ENCODE peak calls at places on chromosomes 4 and X, in four cellular contexts. One of them, this sample, is unnamed.
A peak's percentile ranks its signal among the peaks of the same experiment; 100 is the strongest.

GRCh38 chr4:5827108-5828004 is 65.5 kb downstream of the CRMP1 start:
- DNase-seq in ovary: no peak
- DNase-seq in sigmoid colon: no peak
- DNase-seq in SK-N-SH: no peak
- DNase-seq in this sample: no peak

GRCh38 chr4:67152976-67153375 is 392.3 kb downstream of the CENPC start:
- DNase-seq in ovary: no peak
- DNase-seq in SK-N-SH: no peak
- DNase-seq in sigmoid colon: no peak
- DNase-seq in this sample: no peak

GRCh38 chrX:101164766-101165590 is 54.6 kb upstream of the DRP2 start:
- DNase-seq in ovary: no peak
- DNase-seq in sigmoid colon: no peak
- DNase-seq in SK-N-SH: no peak
- DNase-seq in this sample: no peak

GRCh38 chrX:9995855-9996339 is 28.7 kb downstream of the CLDN34 start:
- DNase-seq in SK-N-SH: peak; percentile 83
- DNase-seq in ovary: peak; percentile 88
- DNase-seq in sigmoid colon: peak; percentile 92
- DNase-seq in this sample: peak; percentile 93

GRCh38 chr4:95410387-95411005 is 138.3 kb downstream of the UNC5C start:
- DNase-seq in sigmoid colon: no peak
- DNase-seq in ovary: no peak
- DNase-seq in SK-N-SH: no peak
- DNase-seq in this sample: no peak

GRCh38 chr4:17758459-17758858 is 23.0 kb downstream of the FAM184B start:
- DNase-seq in sigmoid colon: no peak
- DNase-seq in SK-N-SH: no peak
- DNase-seq in ovary: no peak
- DNase-seq in this sample: no peak

GRCh38 chrX:78801522-78801921 is 54.0 kb downstream of the LPAR4 start:
- DNase-seq in sigmoid colon: no peak
- DNase-seq in ovary: no peak
- DNase-seq in SK-N-SH: no peak
- DNase-seq in this sample: no peak

GRCh38 chr4:169619518-169619957 is 840 bp upstream of the CLCN3 start:
- DNase-seq in ovary: no peak
- DNase-seq in sigmoid colon: no peak
- DNase-seq in SK-N-SH: peak; percentile 42
- DNase-seq in this sample: no peak

GRCh38 chr4:8478801-8479744 is 38.5 kb downstream of the TRMT44 start:
- DNase-seq in SK-N-SH: no peak
- DNase-seq in sigmoid colon: no peak
- DNase-seq in ovary: no peak
- DNase-seq in this sample: peak; percentile 58

GRCh38 chr4:150257338-150257737 is 179.1 kb downstream of the DCLK2 start:
- DNase-seq in SK-N-SH: no peak
- DNase-seq in sigmoid colon: no peak
- DNase-seq in ovary: no peak
- DNase-seq in this sample: no peak

GRCh38 chr4:176565044-176565443 is 227.7 kb downstream of the VEGFC start:
- DNase-seq in sigmoid colon: no peak
- DNase-seq in SK-N-SH: no peak
- DNase-seq in ovary: no peak
- DNase-seq in this sample: no peak

GRCh38 chr4:77035153-77035552 is 40.6 kb downstream of the CCNI start:
- DNase-seq in ovary: no peak
- DNase-seq in sigmoid colon: no peak
- DNase-seq in SK-N-SH: no peak
- DNase-seq in this sample: no peak

GRCh38 chr4:77040265-77040664 is 35.5 kb downstream of the CCNI start:
- DNase-seq in sigmoid colon: no peak
- DNase-seq in ovary: no peak
- DNase-seq in SK-N-SH: no peak
- DNase-seq in this sample: no peak

GRCh38 chr4:77037736-77038135 is 38.1 kb downstream of the CCNI start:
- DNase-seq in sigmoid colon: no peak
- DNase-seq in ovary: no peak
- DNase-seq in SK-N-SH: no peak
- DNase-seq in this sample: no peak

GRCh38 chr4:77031544-77031943 is 44.2 kb downstream of the CCNI start:
- DNase-seq in SK-N-SH: no peak
- DNase-seq in ovary: no peak
- DNase-seq in sigmoid colon: no peak
- DNase-seq in this sample: no peak

GRCh38 chr4:77036206-77036605 is 39.6 kb downstream of the CCNI start:
- DNase-seq in sigmoid colon: no peak
- DNase-seq in SK-N-SH: no peak
- DNase-seq in ovary: no peak
- DNase-seq in this sample: no peak
- H3K4me1 ChIP-seq in sigmoid colon: no peaks in the 10 kb centered on the region
- H3K4me1 ChIP-seq in SK-N-SH: no peaks in the 10 kb centered on the region
- H3K4me1 ChIP-seq in ovary: no peaks in the 10 kb centered on the region
- H3K4me1 ChIP-seq in this sample: no peaks in the 10 kb centered on the region

GRCh38 chr4:33998204-33998603 is 2246.1 kb downstream of the ARAP2 start:
- DNase-seq in SK-N-SH: no peak
- DNase-seq in ovary: no peak
- DNase-seq in sigmoid colon: no peak
- DNase-seq in this sample: no peak

GRCh38 chr4:33996075-33996718 is 2248.1 kb downstream of the ARAP2 start:
- DNase-seq in SK-N-SH: no peak
- DNase-seq in sigmoid colon: no peak
- DNase-seq in ovary: no peak
- DNase-seq in this sample: no peak
- TF ChIP-seq EP300 in SK-N-SH: no peak
- TF ChIP-seq EP300 in sigmoid colon: no peak
- TF ChIP-seq EP300 in ovary: no peak
- TF ChIP-seq EP300 in this sample: no peak

GRCh38 chrX:131393426-131393825 is 104.3 kb upstream of the IGSF1 start:
- DNase-seq in ovary: no peak
- DNase-seq in SK-N-SH: no peak
- DNase-seq in sigmoid colon: no peak
- DNase-seq in this sample: peak; percentile 34
- H3K4me1 ChIP-seq in ovary: no peaks in the 10 kb centered on the region
- H3K4me1 ChIP-seq in SK-N-SH: no peaks in the 10 kb centered on the region
- H3K4me1 ChIP-seq in sigmoid colon: no peaks in the 10 kb centered on the region
- H3K4me1 ChIP-seq in this sample: no peaks in the 10 kb centered on the region

GRCh38 chr4:39860804-39861203 is 116.9 kb downstream of the PDS5A start:
- DNase-seq in SK-N-SH: no peak
- DNase-seq in sigmoid colon: no peak
- DNase-seq in ovary: no peak
- DNase-seq in this sample: no peak

GRCh38 chr4:39850727-39851126 is 127.0 kb downstream of the PDS5A start:
- DNase-seq in ovary: no peak
- DNase-seq in sigmoid colon: no peak
- DNase-seq in SK-N-SH: no peak
- DNase-seq in this sample: no peak

DNA sequence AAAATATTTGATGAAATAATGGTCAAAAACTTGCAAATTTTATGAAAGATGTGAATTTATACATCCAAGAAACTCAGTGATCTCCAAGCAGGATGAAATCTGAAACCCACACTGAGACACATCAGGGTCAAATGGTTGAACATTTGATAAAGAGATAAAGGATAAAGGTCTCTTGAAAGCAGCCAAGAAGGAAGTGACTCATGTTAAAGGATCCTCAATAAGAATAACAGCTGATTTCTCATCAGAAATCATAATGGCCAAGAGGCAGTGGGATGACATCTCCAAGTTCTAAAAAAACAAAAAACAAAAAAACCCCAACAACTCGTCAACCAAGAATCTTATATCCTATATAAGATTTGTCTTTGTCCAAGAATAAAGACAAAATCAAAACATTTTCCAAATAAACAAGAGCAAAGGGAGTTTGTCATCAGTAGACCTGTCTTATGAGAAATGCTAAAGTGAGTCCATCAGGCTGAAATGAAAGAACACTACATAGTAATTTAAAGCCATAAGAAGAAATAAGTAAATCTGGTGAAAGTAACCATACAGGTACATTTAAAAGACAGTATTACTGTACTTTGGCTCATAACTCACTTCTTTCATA is 121.7 kb downstream of the PDS5A start:
- DNase-seq in ovary: no peak
- DNase-seq in sigmoid colon: no peak
- DNase-seq in SK-N-SH: no peak
- DNase-seq in this sample: no peak
- TF ChIP-seq EP300 in ovary: no peak
- TF ChIP-seq EP300 in sigmoid colon: no peak
- TF ChIP-seq EP300 in SK-N-SH: no peak
- TF ChIP-seq EP300 in this sample: no peak

GRCh38 chr4:40196724-40197281 is at the start of gene RHOH:
- DNase-seq in ovary: no peak
- DNase-seq in sigmoid colon: no peak
- DNase-seq in SK-N-SH: no peak
- DNase-seq in this sample: no peak
- H3K4me1 ChIP-seq in ovary: peaks cover 2% of the 10 kb centered on the region
- H3K4me1 ChIP-seq in sigmoid colon: no peaks in the 10 kb centered on the region
- H3K4me1 ChIP-seq in SK-N-SH: peaks cover 7% of the 10 kb centered on the region
- H3K4me1 ChIP-seq in this sample: no peaks in the 10 kb centered on the region

GRCh38 chrX:41457618-41458192 is 10.6 kb downstream of the NYX start:
- DNase-seq in sigmoid colon: peak; percentile 39
- DNase-seq in SK-N-SH: no peak
- DNase-seq in ovary: no peak
- DNase-seq in this sample: no peak

GRCh38 chrX:41459714-41460113 is 12.6 kb downstream of the NYX start:
- DNase-seq in ovary: no peak
- DNase-seq in sigmoid colon: no peak
- DNase-seq in SK-N-SH: no peak
- DNase-seq in this sample: no peak
- TF ChIP-seq EP300 in ovary: no peak
- TF ChIP-seq EP300 in sigmoid colon: no peak
- TF ChIP-seq EP300 in SK-N-SH: no peak
- TF ChIP-seq EP300 in this sample: no peak

DNA sequence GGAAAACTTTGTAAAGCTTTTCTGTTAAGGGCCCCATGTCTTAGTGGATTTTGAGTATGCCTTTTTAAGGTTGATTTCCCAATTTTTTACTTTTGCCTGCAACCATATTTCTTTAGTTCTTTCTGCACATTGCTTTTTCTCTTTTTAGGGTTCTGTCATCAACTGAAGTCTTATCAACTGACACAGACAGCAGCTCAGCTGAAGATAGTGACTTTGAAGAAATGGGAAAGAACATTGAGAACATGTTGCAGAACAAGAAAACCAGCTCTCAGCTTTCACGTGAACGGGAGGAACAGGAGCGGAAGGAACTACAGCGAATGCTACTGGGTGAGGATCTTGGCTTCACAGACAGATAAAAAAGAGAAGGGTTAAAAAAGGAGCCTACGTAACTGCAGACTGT is 27.8 kb downstream of the TAF1 start:
- DNase-seq in ovary: no peak
- DNase-seq in sigmoid colon: no peak
- DNase-seq in SK-N-SH: no peak
- DNase-seq in this sample: no peak
- H3K4me1 ChIP-seq in ovary: no peaks in the 10 kb centered on the region
- H3K4me1 ChIP-seq in sigmoid colon: no peaks in the 10 kb centered on the region
- H3K4me1 ChIP-seq in SK-N-SH: no peaks in the 10 kb centered on the region
- H3K4me1 ChIP-seq in this sample: no peaks in the 10 kb centered on the region

GRCh38 chr4:48343035-48343434 is 1.7 kb downstream of the SLAIN2 start:
- DNase-seq in sigmoid colon: no peak
- DNase-seq in ovary: no peak
- DNase-seq in SK-N-SH: no peak
- DNase-seq in this sample: no peak

GRCh38 chr4:48346594-48346993 is 5.3 kb downstream of the SLAIN2 start:
- DNase-seq in ovary: no peak
- DNase-seq in SK-N-SH: no peak
- DNase-seq in sigmoid colon: no peak
- DNase-seq in this sample: no peak

GRCh38 chr4:48343531-48343930 is 2.2 kb downstream of the SLAIN2 start:
- DNase-seq in ovary: no peak
- DNase-seq in SK-N-SH: no peak
- DNase-seq in sigmoid colon: no peak
- DNase-seq in this sample: peak; percentile 45

GRCh38 chr4:48347282-48347921 is 6.1 kb downstream of the SLAIN2 start:
- DNase-seq in ovary: no peak
- DNase-seq in sigmoid colon: no peak
- DNase-seq in SK-N-SH: no peak
- DNase-seq in this sample: no peak

GRCh38 chr4:48345542-48345941 is 4.2 kb downstream of the SLAIN2 start:
- DNase-seq in sigmoid colon: no peak
- DNase-seq in ovary: no peak
- DNase-seq in SK-N-SH: no peak
- DNase-seq in this sample: no peak
- TF ChIP-seq EP300 in sigmoid colon: no peak
- TF ChIP-seq EP300 in ovary: no peak
- TF ChIP-seq EP300 in SK-N-SH: no peak
- TF ChIP-seq EP300 in this sample: no peak